ENCODE peak calls at places on chromosome 5, in seven cellular contexts. Q is HCT116, R is H1, M is GM12878, L is neural progenitor cell, F is PC-3, B is fibroblast of lung. V is an unnamed sample.

GRCh38 chr5:23014817-23015216 is 161.7 kb upstream of the CDH12 start:
- DNase-seq in B (no peak), L (no peak), Q (no peak), F (no peak), R (no peak), M (no peak), V (no peak)

GRCh38 chr5:114940709-114941108 is 229.0 kb downstream of the TRIM36 start:
- DNase-seq in R (no peak), F (no peak), Q (no peak), L (no peak), M (no peak), B (no peak), V (no peak)

GRCh38 chr5:73170522-73170921 is 2.5 kb upstream of the TMEM174 start:
- DNase-seq in B (peak; percentile 31), Q (peak; percentile 8), R (peak; percentile 50), M (no peak), F (peak; percentile 36), L (peak; percentile 73), V (peak; percentile 53)

GRCh38 chr5:170159101-170159698 is 53.5 kb downstream of the FOXI1 start:
- DNase-seq in L (no peak), R (no peak), M (no peak), Q (no peak), B (no peak), F (peak; percentile 32), V (peak; percentile 94)

GRCh38 chr5:99617335-99617734 is 688.5 kb upstream of the CHD1 start:
- DNase-seq in Q (no peak), L (no peak), F (no peak), R (no peak), M (no peak), B (no peak), V (no peak)

GRCh38 chr5:123113136-123113535 is 24.1 kb downstream of the PRDM6 start:
- DNase-seq in L (no peak), M (no peak), B (no peak), F (no peak), Q (no peak), R (no peak), V (no peak)

GRCh38 chr5:160656961-160657570 is 194.9 kb downstream of the ATP10B start:
- DNase-seq in M (no peak), Q (no peak), B (no peak), R (no peak), L (no peak), F (no peak), V (no peak)

GRCh38 chr5:56759521-56759920 is 55.8 kb upstream of the MAP3K1 start:
- DNase-seq in R (no peak), Q (no peak), B (no peak), F (peak; percentile 14), L (no peak), M (no peak), V (no peak)

GRCh38 chr5:66959668-66960067 is 236.9 kb downstream of the CD180 start:
- DNase-seq in R (no peak), M (no peak), L (no peak), Q (no peak), B (peak; percentile 68), F (peak; percentile 49), V (peak; percentile 48)

GRCh38 chr5:160460377-160461049 is 38.9 kb downstream of the PTTG1 start:
- DNase-seq in M (no peak), L (no peak), Q (no peak), F (no peak), R (no peak), B (no peak), V (peak; percentile 33)

GRCh38 chr5:91433861-91434260 is 50.7 kb upstream of the ARRDC3 start:
- DNase-seq in R (no peak), L (no peak), B (no peak), Q (no peak), M (no peak), F (no peak), V (no peak)

GRCh38 chr5:139575313-139575646 is 14.1 kb downstream of the UBE2D2 start:
- DNase-seq in M (no peak), B (no peak), L (no peak), Q (no peak), R (no peak), F (no peak), V (no peak)

GRCh38 chr5:78964889-78965288 is 20.2 kb downstream of the ARSB start:
- DNase-seq in Q (peak; percentile 48), M (no peak), B (peak; percentile 82), F (peak; percentile 64), L (peak; percentile 55), R (no peak), V (peak; percentile 79)

GRCh38 chr5:33299621-33300208 is 141.1 kb upstream of the TARS1 start:
- DNase-seq in R (no peak), F (peak; percentile 72), M (peak; percentile 9), B (peak; percentile 77), Q (peak; percentile 12), L (peak; percentile 73), V (peak; percentile 83)

GRCh38 chr5:76303917-76304316 is 99.2 kb upstream of the IQGAP2 start:
- DNase-seq in R (no peak), L (no peak), F (peak; percentile 18), Q (no peak), M (peak; percentile 34), B (no peak), V (peak; percentile 4)

DNA sequence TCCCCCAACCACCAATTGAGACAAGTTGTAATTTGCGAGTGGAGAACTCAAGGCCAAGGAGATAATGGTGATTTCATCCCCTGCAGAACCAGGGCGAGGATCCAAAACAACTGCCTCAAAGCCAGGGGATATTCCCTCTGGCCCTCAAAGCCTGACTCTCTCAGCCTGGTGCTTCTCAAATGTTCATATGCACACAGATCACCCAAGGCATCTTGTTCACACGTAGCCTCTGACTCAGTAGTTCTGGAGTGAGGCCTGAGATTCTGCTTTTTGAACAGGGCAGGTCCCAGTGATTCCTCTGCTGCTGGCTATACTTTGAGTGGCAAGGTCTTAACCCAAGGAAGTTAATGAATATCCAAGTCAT is 30.3 kb upstream of the WWC1 start:
- DNase-seq in B (no peak), L (no peak), F (no peak), Q (no peak), M (no peak), R (no peak), V (no peak)
- H3K4me2 ChIP-seq in B (no peak overlapping the region), L (no peak overlapping the region), F (no peak overlapping the region), Q (no peak overlapping the region), M (no peak overlapping the region), R (no peak overlapping the region), V (no peak overlapping the region)

GRCh38 chr5:80034962-80035821 is at the start of gene THBS4:
- DNase-seq in F (no peak), L (peak; percentile 76), M (no peak), B (no peak), R (no peak), Q (no peak), V (peak; percentile 16)
- TF ChIP-seq EZH2 in F (no peak), L (no peak), M (peak; percentile 23), B (peak; percentile 90), R (no peak), Q (no peak), V (peak; percentile 49)

GRCh38 chr5:176779537-176779936 is 30.8 kb upstream of the UNC5A start:
- DNase-seq in F (no peak), B (no peak), M (no peak), L (no peak), R (no peak), Q (no peak), V (peak; percentile 20)

GRCh38 chr5:176780951-176781350 is 29.4 kb upstream of the UNC5A start:
- DNase-seq in M (no peak), Q (no peak), R (no peak), F (no peak), B (no peak), L (no peak), V (no peak)

GRCh38 chr5:176781638-176782570 is 28.5 kb upstream of the UNC5A start:
- DNase-seq in Q (no peak), L (no peak), R (no peak), M (no peak), F (no peak), B (no peak), V (no peak)

GRCh38 chr5:176778921-176779465 is 31.4 kb upstream of the UNC5A start:
- DNase-seq in R (no peak), M (no peak), B (no peak), L (no peak), Q (no peak), F (no peak), V (no peak)

GRCh38 chr5:176780071-176780850 is 30.1 kb upstream of the UNC5A start:
- DNase-seq in B (no peak), Q (no peak), F (no peak), L (no peak), M (no peak), R (no peak), V (no peak)
- H3K4me2 ChIP-seq in B (no peak overlapping the region), Q (peak overlapping the region; percentile 32), F (no peak overlapping the region), L (no peak overlapping the region), M (no peak overlapping the region), R (no peak overlapping the region), V (no peak overlapping the region)

GRCh38 chr5:174726916-174727793 is 2.8 kb downstream of the MSX2 start:
- DNase-seq in L (no peak), M (no peak), F (no peak), R (no peak), B (no peak), Q (no peak), V (no peak)
- TF ChIP-seq EZH2 in L (peak; percentile 74), M (no peak), F (no peak), R (peak; percentile 77), B (no peak), Q (no peak), V (no peak)

GRCh38 chr5:132087176-132087575 is 13.6 kb downstream of the CSF2 start:
- DNase-seq in R (no peak), Q (no peak), F (no peak), M (no peak), L (no peak), B (no peak), V (no peak)

GRCh38 chr5:132089363-132089762 is 15.8 kb downstream of the CSF2 start:
- DNase-seq in B (no peak), R (no peak), M (no peak), Q (no peak), L (no peak), F (no peak), V (no peak)

GRCh38 chr5:132087661-132088060 is 14.1 kb downstream of the CSF2 start:
- DNase-seq in B (no peak), M (no peak), R (no peak), Q (no peak), F (no peak), L (no peak), V (no peak)

GRCh38 chr5:132085686-132086085 is 12.1 kb downstream of the CSF2 start:
- DNase-seq in R (no peak), B (no peak), F (no peak), L (no peak), M (no peak), Q (no peak), V (no peak)

DNA sequence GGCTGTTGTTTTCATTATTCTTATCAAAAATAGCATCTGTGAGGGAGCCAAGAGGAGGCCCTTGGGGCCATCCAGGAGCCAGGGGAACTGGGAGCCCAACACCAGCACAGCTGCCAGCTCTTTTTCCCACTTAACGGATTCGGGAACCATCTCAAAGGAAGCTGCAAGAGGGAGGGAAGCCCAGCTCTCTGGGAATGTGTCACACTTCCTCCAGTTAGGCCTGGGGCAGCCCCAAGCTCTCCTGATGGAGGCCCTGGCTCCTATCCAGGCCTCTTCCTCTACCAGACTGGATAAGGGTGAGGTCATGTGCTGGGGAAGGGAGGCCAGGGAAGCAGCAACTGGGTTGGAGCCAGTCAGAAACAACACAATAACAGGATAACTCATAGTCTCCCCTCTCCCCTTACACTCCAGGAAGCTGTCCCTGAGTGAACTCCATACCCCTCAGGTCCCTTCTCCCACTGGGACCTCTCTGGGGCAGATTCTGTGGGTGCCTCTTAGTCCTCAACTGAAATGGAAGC is 12.7 kb downstream of the CSF2 start:
- DNase-seq in M (no peak), R (no peak), F (peak; percentile 91), L (no peak), B (peak; percentile 90), Q (no peak), V (peak; percentile 97)
- H3K4me2 ChIP-seq in M (no peak overlapping the region), R (no peak overlapping the region), F (peak overlapping the region; percentile 24), L (no peak overlapping the region), B (no peak overlapping the region), Q (no peak overlapping the region), V (peak overlapping the region; percentile 52)

GRCh38 chr5:173230741-173231380 is 4.1 kb downstream of the NKX2-5 start:
- DNase-seq in B (no peak), Q (no peak), L (no peak), F (no peak), R (no peak), M (no peak), V (no peak)
- TF ChIP-seq EZH2 in B (no peak), Q (no peak), L (no peak), F (no peak), R (no peak), M (no peak), V (no peak)

V was measured in GM23248.